ENCODE peak calls at places on chromosomes 13 and 19, in four cellular contexts. One of them, this sample, is unnamed.
A peak's percentile ranks its signal among the peaks of the same experiment; 100 is the strongest.

GRCh38 chr13:25489238-25489637 is 117.5 kb downstream of the ATP8A2 start:
- DNase-seq in K562: no peak
- DNase-seq in HepG2: no peak
- DNase-seq in GM12878: no peak
- DNase-seq in this sample: no peak

GRCh38 chr19:17758528-17758927 is 7.3 kb downstream of the FCHO1 start:
- DNase-seq in K562: no peak
- DNase-seq in GM12878: no peak
- DNase-seq in HepG2: no peak
- DNase-seq in this sample: no peak

GRCh38 chr19:53328967-53329366 is 4.6 kb upstream of the ZNF845 start:
- DNase-seq in K562: peak; percentile 46
- DNase-seq in HepG2: no peak
- DNase-seq in GM12878: no peak
- DNase-seq in this sample: peak; percentile 68

GRCh38 chr19:32358311-32358710 is 12.9 kb downstream of the ZNF507 start:
- DNase-seq in GM12878: no peak
- DNase-seq in HepG2: no peak
- DNase-seq in K562: no peak
- DNase-seq in this sample: no peak

GRCh38 chr19:10206226-10206873 is 11.6 kb upstream of the DNMT1 start:
- DNase-seq in GM12878: no peak
- DNase-seq in K562: no peak
- DNase-seq in HepG2: peak; percentile 45
- DNase-seq in this sample: no peak

GRCh38 chr13:113735194-113735593 is 23.8 kb upstream of the TMEM255B start:
- DNase-seq in HepG2: no peak
- DNase-seq in GM12878: no peak
- DNase-seq in K562: no peak
- DNase-seq in this sample: no peak

GRCh38 chr13:77207943-77208342 is 119.0 kb downstream of the MYCBP2 start:
- DNase-seq in HepG2: no peak
- DNase-seq in GM12878: no peak
- DNase-seq in K562: no peak
- DNase-seq in this sample: no peak

GRCh38 chr19:38970664-38971532 is 4.6 kb downstream of the FBXO17 start:
- DNase-seq in K562: no peak
- DNase-seq in HepG2: no peak
- DNase-seq in GM12878: no peak
- DNase-seq in this sample: no peak

GRCh38 chr13:113653264-113654174 is 4.5 kb downstream of the ATP4B start:
- DNase-seq in K562: peak; percentile 18
- DNase-seq in HepG2: no peak
- DNase-seq in GM12878: no peak
- DNase-seq in this sample: peak; percentile 7

GRCh38 chr19:17681505-17682125 is 6.5 kb downstream of the UNC13A start:
- DNase-seq in K562: peak; percentile 92
- DNase-seq in HepG2: no peak
- DNase-seq in GM12878: no peak
- DNase-seq in this sample: peak; percentile 78

GRCh38 chr13:94858856-94859811 is 146.8 kb upstream of the SOX21 start:
- DNase-seq in GM12878: no peak
- DNase-seq in HepG2: no peak
- DNase-seq in K562: no peak
- DNase-seq in this sample: no peak

GRCh38 chr19:2602391-2603181 is 99.9 kb downstream of the GNG7 start:
- DNase-seq in HepG2: no peak
- DNase-seq in GM12878: no peak
- DNase-seq in K562: no peak
- DNase-seq in this sample: peak; percentile 72

GRCh38 chr13:107441279-107441678 is 774.1 kb downstream of the LIG4 start:
- DNase-seq in GM12878: no peak
- DNase-seq in HepG2: no peak
- DNase-seq in K562: no peak
- DNase-seq in this sample: no peak

GRCh38 chr13:27522847-27523246 is 72.5 kb upstream of the MTIF3 start:
- DNase-seq in HepG2: no peak
- DNase-seq in K562: no peak
- DNase-seq in GM12878: no peak
- DNase-seq in this sample: no peak

GRCh38 chr13:99471231-99472202 is 29.8 kb upstream of the TM9SF2 start:
- DNase-seq in GM12878: no peak
- DNase-seq in K562: no peak
- DNase-seq in HepG2: no peak
- DNase-seq in this sample: no peak

GRCh38 chr19:35349614-35350521 is 2.2 kb downstream of the FFAR1 start:
- DNase-seq in K562: no peak
- DNase-seq in HepG2: no peak
- DNase-seq in GM12878: no peak
- DNase-seq in this sample: no peak

GRCh38 chr19:5324947-5325346 is 15.7 kb downstream of the PTPRS start:
- DNase-seq in K562: no peak
- DNase-seq in GM12878: no peak
- DNase-seq in HepG2: no peak
- DNase-seq in this sample: no peak

GRCh38 chr13:109610517-109610916 is 175.9 kb downstream of the IRS2 start:
- DNase-seq in GM12878: no peak
- DNase-seq in HepG2: no peak
- DNase-seq in K562: no peak
- DNase-seq in this sample: peak; percentile 56

GRCh38 chr13:99577934-99578917 is 77.0 kb downstream of the TM9SF2 start:
- DNase-seq in HepG2: peak; percentile 47
- DNase-seq in K562: peak; percentile 13
- DNase-seq in GM12878: no peak
- DNase-seq in this sample: no peak

GRCh38 chr13:43445651-43446050 is 341.1 kb downstream of the ENOX1 start:
- DNase-seq in HepG2: no peak
- DNase-seq in K562: no peak
- DNase-seq in GM12878: no peak
- DNase-seq in this sample: no peak

GRCh38 chr19:35306473-35307246 is 14.7 kb downstream of the MAG start:
- DNase-seq in GM12878: no peak
- DNase-seq in K562: no peak
- DNase-seq in HepG2: peak; percentile 61
- DNase-seq in this sample: peak; percentile 52

GRCh38 chr19:38183227-38183914 is 40.7 kb downstream of the DPF1 start:
- DNase-seq in HepG2: no peak
- DNase-seq in K562: peak; percentile 88
- DNase-seq in GM12878: no peak
- DNase-seq in this sample: peak; percentile 85

GRCh38 chr19:1066748-1067340 is at the start of gene ARHGAP45:
- DNase-seq in HepG2: no peak
- DNase-seq in K562: peak; percentile 83
- DNase-seq in GM12878: no peak
- DNase-seq in this sample: peak; percentile 49

GRCh38 chr19:34786236-34786635 is 13.2 kb upstream of the ZNF599 start:
- DNase-seq in GM12878: no peak
- DNase-seq in K562: no peak
- DNase-seq in HepG2: no peak
- DNase-seq in this sample: no peak

GRCh38 chr19:19271828-19272599 is 1.1 kb downstream of the TM6SF2 start:
- DNase-seq in K562: no peak
- DNase-seq in GM12878: no peak
- DNase-seq in HepG2: no peak
- DNase-seq in this sample: no peak

GRCh38 chr19:39941615-39942507 is 7.4 kb upstream of the FCGBP start:
- DNase-seq in HepG2: no peak
- DNase-seq in K562: no peak
- DNase-seq in GM12878: peak; percentile 82
- DNase-seq in this sample: no peak

GRCh38 chr13:25691654-25692053 is 319.9 kb downstream of the ATP8A2 start:
- DNase-seq in HepG2: no peak
- DNase-seq in GM12878: no peak
- DNase-seq in K562: no peak
- DNase-seq in this sample: no peak

GRCh38 chr13:108342369-108343289 is 73.1 kb downstream of the TNFSF13B start:
- DNase-seq in HepG2: peak; percentile 15
- DNase-seq in GM12878: peak; percentile 3
- DNase-seq in K562: no peak
- DNase-seq in this sample: no peak

GRCh38 chr13:51619614-51620013 is 35.4 kb downstream of the WDFY2 start:
- DNase-seq in GM12878: no peak
- DNase-seq in HepG2: no peak
- DNase-seq in K562: no peak
- DNase-seq in this sample: no peak

GRCh38 chr19:9935409-9936062 is 779 bp downstream of the OLFM2 start:
- DNase-seq in K562: no peak
- DNase-seq in GM12878: no peak
- DNase-seq in HepG2: no peak
- DNase-seq in this sample: peak; percentile 29

GRCh38 chr13:23418776-23419683 is 14.5 kb downstream of the SACS start:
- DNase-seq in HepG2: no peak
- DNase-seq in K562: no peak
- DNase-seq in GM12878: no peak
- DNase-seq in this sample: no peak

GRCh38 chr13:98771838-98772611 is 19.6 kb upstream of the SLC15A1 start:
- DNase-seq in K562: no peak
- DNase-seq in HepG2: no peak
- DNase-seq in GM12878: no peak
- DNase-seq in this sample: no peak

GRCh38 chr19:16326401-16327130 is 1.9 kb downstream of the KLF2 start:
- DNase-seq in K562: no peak
- DNase-seq in GM12878: no peak
- DNase-seq in HepG2: no peak
- DNase-seq in this sample: peak; percentile 60

GRCh38 chr13:31278874-31279273 is 79.1 kb downstream of the B3GLCT start:
- DNase-seq in HepG2: no peak
- DNase-seq in GM12878: no peak
- DNase-seq in K562: no peak
- DNase-seq in this sample: no peak

GRCh38 chr13:21130116-21130515 is 46.2 kb downstream of the SKA3 start:
- DNase-seq in HepG2: no peak
- DNase-seq in K562: no peak
- DNase-seq in GM12878: no peak
- DNase-seq in this sample: no peak
- TF ChIP-seq SP1 in HepG2: no peak
- TF ChIP-seq SP1 in K562: no peak
- TF ChIP-seq SP1 in GM12878: no peak
- TF ChIP-seq SP1 in this sample: no peak

GRCh38 chr19:8237026-8237425 is 27.9 kb downstream of the CERS4 start:
- DNase-seq in HepG2: no peak
- DNase-seq in GM12878: no peak
- DNase-seq in K562: no peak
- DNase-seq in this sample: no peak
- TF ChIP-seq CBFB in HepG2: no peak
- TF ChIP-seq CBFB in GM12878: no peak
- TF ChIP-seq CBFB in K562: no peak
- TF ChIP-seq CBFB in this sample: no peak

DNA sequence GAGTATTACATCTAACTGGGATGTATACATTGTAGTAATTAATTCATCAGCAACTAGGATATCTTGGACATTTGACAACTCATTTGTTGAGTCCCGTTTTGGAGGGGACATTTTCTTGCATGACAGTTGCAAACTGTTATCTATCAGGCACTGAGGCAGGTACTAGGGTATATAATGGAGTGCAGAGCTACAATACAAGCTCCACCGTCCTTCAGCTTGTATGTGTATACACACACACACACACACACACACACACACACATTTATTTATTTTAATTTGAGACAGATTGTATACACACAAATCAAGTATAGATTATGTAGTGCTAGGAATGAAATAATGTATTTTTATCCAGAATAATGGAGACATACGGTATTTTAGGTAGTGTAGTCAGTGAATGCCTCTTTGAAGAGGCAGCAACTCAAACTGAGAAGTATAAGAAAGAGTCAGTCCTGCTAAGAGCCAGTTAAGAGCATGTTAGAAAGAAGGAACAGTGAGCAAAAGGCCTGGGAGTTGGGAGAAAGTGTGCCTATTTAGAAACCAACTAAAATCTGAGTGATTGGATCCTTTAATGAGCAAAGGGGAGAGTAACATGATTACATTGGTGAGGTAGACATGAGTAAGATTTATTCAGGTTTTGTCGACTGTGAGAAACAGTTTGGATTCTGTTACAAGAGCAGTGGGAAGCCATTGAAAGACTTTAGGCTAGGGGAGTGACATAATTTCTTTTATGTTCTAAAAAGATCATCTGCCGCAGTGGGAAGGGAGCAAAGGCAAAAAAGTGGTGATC is 74.5 kb downstream of the NBEA start:
- DNase-seq in K562: no peak
- DNase-seq in HepG2: no peak
- DNase-seq in GM12878: no peak
- DNase-seq in this sample: no peak
- TF ChIP-seq ATF2 in K562: no peak
- TF ChIP-seq ATF2 in HepG2: no peak
- TF ChIP-seq ATF2 in GM12878: no peak
- TF ChIP-seq ATF2 in this sample: no peak

DNA sequence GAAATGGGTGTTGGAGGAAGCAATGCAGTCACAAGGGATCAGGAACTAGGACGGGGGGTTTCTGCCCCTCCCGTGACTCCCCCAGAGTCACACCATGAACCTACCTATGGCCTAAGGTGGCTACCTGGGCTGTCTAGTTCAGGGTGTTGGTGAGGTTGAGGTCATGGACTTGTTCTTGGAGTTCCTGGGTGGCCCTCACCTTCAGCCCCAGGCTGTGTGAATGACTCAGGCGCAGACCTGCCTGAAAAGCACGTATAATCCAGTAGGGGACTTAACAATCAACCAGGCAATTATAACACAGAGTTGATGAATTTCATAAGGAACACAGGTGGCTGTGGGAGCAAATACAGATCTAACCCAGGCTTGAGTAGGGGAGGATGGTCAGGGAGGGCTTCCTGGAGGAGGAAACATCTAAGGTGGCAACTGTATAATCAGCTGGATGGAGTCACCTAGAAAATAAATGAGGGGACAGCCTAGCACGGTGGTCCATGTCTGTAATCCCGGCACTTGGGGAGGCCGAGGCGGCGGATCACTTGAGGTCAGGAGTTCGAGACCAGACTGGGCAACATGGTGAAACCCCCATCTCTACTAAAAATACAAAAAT is 25.6 kb upstream of the ADGRE1 start:
- DNase-seq in K562: no peak
- DNase-seq in HepG2: peak; percentile 4
- DNase-seq in GM12878: no peak
- DNase-seq in this sample: no peak
- TF ChIP-seq SP1 in K562: no peak
- TF ChIP-seq SP1 in HepG2: no peak
- TF ChIP-seq SP1 in GM12878: no peak
- TF ChIP-seq SP1 in this sample: no peak

GRCh38 chr19:50512112-50512998 is 1.4 kb downstream of the ASPDH start:
- DNase-seq in K562: no peak
- DNase-seq in GM12878: no peak
- DNase-seq in HepG2: no peak
- DNase-seq in this sample: no peak
- TF ChIP-seq CBFB in K562: no peak
- TF ChIP-seq CBFB in GM12878: no peak
- TF ChIP-seq CBFB in HepG2: no peak
- TF ChIP-seq CBFB in this sample: no peak